ENCODE peak calls at places on chromosomes 12 and 14, in nine cellular contexts. J, P, D, Z, H, G, I, S and F are unnamed samples.

GRCh38 chr12:23098110-23099049 is 473.4 kb downstream of the ETNK1 start:
- DNase-seq in P (no peak), G (no peak), Z (no peak), H (no peak), D (no peak), I (no peak), J (no peak), S (no peak), F (no peak)

GRCh38 chr14:67883717-67884116 is 64.1 kb downstream of the RAD51B start:
- DNase-seq in G (no peak), I (no peak), J (peak; percentile 36), H (no peak), Z (no peak), D (no peak), S (no peak), P (no peak), F (no peak)

GRCh38 chr12:52141875-52142274 is 49.9 kb downstream of the KRT80 start:
- DNase-seq in D (no peak), Z (no peak), I (no peak), S (no peak), J (no peak), H (no peak), P (no peak), G (no peak), F (no peak)

GRCh38 chr12:110836291-110836690 is 10.5 kb upstream of the CCDC63 start:
- DNase-seq in Z (no peak), P (no peak), H (no peak), S (no peak), G (no peak), I (no peak), D (no peak), J (no peak), F (no peak)

GRCh38 chr12:87368259-87368658 is 660.9 kb downstream of the C12orf50 start:
- DNase-seq in D (no peak), P (no peak), S (no peak), I (peak; percentile 7), G (no peak), J (no peak), Z (no peak), H (no peak), F (no peak)

GRCh38 chr14:93120952-93121834 is 5.5 kb upstream of the ITPK1 start:
- DNase-seq in I (peak; percentile 18), S (no peak), H (no peak), J (no peak), D (no peak), G (no peak), P (no peak), Z (no peak), F (no peak)

GRCh38 chr12:117064596-117064995 is 34.6 kb downstream of the TESC start:
- DNase-seq in I (no peak), P (no peak), D (no peak), J (no peak), S (no peak), G (no peak), H (no peak), Z (no peak), F (peak; percentile 10)

GRCh38 chr14:32426596-32427408 is 97.7 kb downstream of the AKAP6 start:
- DNase-seq in D (no peak), P (no peak), S (no peak), Z (no peak), I (no peak), G (no peak), H (no peak), J (no peak), F (no peak)

GRCh38 chr14:88955470-88955869 is 131.0 kb downstream of the TTC8 start:
- DNase-seq in H (no peak), I (no peak), J (no peak), G (no peak), D (no peak), S (no peak), Z (no peak), P (no peak), F (no peak)

GRCh38 chr14:69687963-69688649 is 76.7 kb downstream of the SUSD6 start:
- DNase-seq in H (no peak), P (no peak), G (no peak), J (no peak), S (no peak), Z (no peak), D (no peak), I (no peak), F (no peak)

GRCh38 chr12:319116-319515 is 56.5 kb upstream of the SLC6A13 start:
- DNase-seq in H (no peak), I (no peak), J (no peak), D (no peak), S (no peak), P (no peak), G (no peak), Z (no peak), F (no peak)

GRCh38 chr12:58882796-58883195 is 37.5 kb downstream of the LRIG3 start:
- DNase-seq in G (no peak), H (no peak), Z (no peak), P (no peak), J (no peak), I (no peak), D (no peak), S (no peak), F (no peak)

GRCh38 chr14:71554959-71555612 is 377.1 kb upstream of the RGS6 start:
- DNase-seq in P (peak; percentile 45), G (no peak), Z (no peak), J (no peak), H (no peak), I (no peak), D (no peak), S (no peak), F (no peak)

GRCh38 chr12:45658066-45658465 is 71.4 kb upstream of the ARID2 start:
- DNase-seq in S (no peak), P (no peak), G (no peak), Z (no peak), D (no peak), H (no peak), I (no peak), J (no peak), F (no peak)

GRCh38 chr14:88075298-88075981 is 70.5 kb downstream of the GPR65 start:
- DNase-seq in G (no peak), H (no peak), Z (no peak), J (no peak), D (no peak), P (no peak), S (no peak), I (no peak), F (no peak)

GRCh38 chr12:124125472-124125871 is 152.5 kb downstream of the ZNF664 start:
- DNase-seq in G (no peak), D (no peak), Z (peak; percentile 31), P (no peak), S (no peak), H (no peak), J (no peak), I (peak; percentile 79), F (no peak)